ENCODE peak calls at places on chromosomes 5 and 9, in five cellular contexts. One of them, this sample, is unnamed.

GRCh38 chr9:19481971-19482404 is 73.2 kb downstream of the ACER2 start:
- DNase-seq in GM20000: no peak
- DNase-seq in PC-3: no peak
- DNase-seq in upper lobe of left lung: no peak
- DNase-seq in GM12865: no peak
- DNase-seq in this sample: no peak

GRCh38 chr5:31346896-31347557 is 153.5 kb downstream of the CDH6 start:
- DNase-seq in GM20000: no peak
- DNase-seq in GM12865: no peak
- DNase-seq in upper lobe of left lung: no peak
- DNase-seq in PC-3: no peak
- DNase-seq in this sample: no peak

GRCh38 chr9:123063896-123064295 is 30.4 kb downstream of the GPR21 start:
- DNase-seq in GM12865: no peak
- DNase-seq in GM20000: no peak
- DNase-seq in PC-3: no peak
- DNase-seq in upper lobe of left lung: no peak
- DNase-seq in this sample: no peak

GRCh38 chr9:82532504-82532903 is 530.4 kb downstream of the RASEF start:
- DNase-seq in GM20000: no peak
- DNase-seq in PC-3: peak
- DNase-seq in GM12865: no peak
- DNase-seq in upper lobe of left lung: no peak
- DNase-seq in this sample: no peak

GRCh38 chr5:143248822-143249579 is 154.5 kb downstream of the NR3C1 start:
- DNase-seq in GM12865: no peak
- DNase-seq in upper lobe of left lung: no peak
- DNase-seq in GM20000: no peak
- DNase-seq in PC-3: peak
- DNase-seq in this sample: no peak

GRCh38 chr5:93512799-93513198 is 68.2 kb downstream of the NR2F1-AS1 start:
- DNase-seq in GM12865: no peak
- DNase-seq in upper lobe of left lung: no peak
- DNase-seq in GM20000: no peak
- DNase-seq in PC-3: peak
- DNase-seq in this sample: no peak

GRCh38 chr5:105695916-105696315 is 1974.8 kb downstream of the EFNA5 start:
- DNase-seq in GM20000: no peak
- DNase-seq in upper lobe of left lung: no peak
- DNase-seq in PC-3: no peak
- DNase-seq in GM12865: no peak
- DNase-seq in this sample: no peak

GRCh38 chr5:123157797-123158528 is 68.9 kb downstream of the PRDM6 start:
- DNase-seq in upper lobe of left lung: no peak
- DNase-seq in GM12865: no peak
- DNase-seq in GM20000: no peak
- DNase-seq in PC-3: peak
- DNase-seq in this sample: no peak

GRCh38 chr5:176155882-176156497 is 82.2 kb upstream of the SIMC1 start:
- DNase-seq in GM12865: no peak
- DNase-seq in PC-3: peak
- DNase-seq in upper lobe of left lung: no peak
- DNase-seq in GM20000: no peak
- DNase-seq in this sample: no peak

GRCh38 chr5:53480474-53481353 is at the start of gene FST:
- DNase-seq in upper lobe of left lung: peak
- DNase-seq in GM20000: peak
- DNase-seq in PC-3: no peak
- DNase-seq in GM12865: no peak
- DNase-seq in this sample: peak

GRCh38 chr5:2119578-2119977 is 236.9 kb upstream of the IRX4 start:
- DNase-seq in PC-3: no peak
- DNase-seq in GM12865: no peak
- DNase-seq in upper lobe of left lung: no peak
- DNase-seq in GM20000: no peak
- DNase-seq in this sample: no peak

GRCh38 chr5:115579747-115580173 is 22.5 kb downstream of the TICAM2 start:
- DNase-seq in PC-3: peak
- DNase-seq in GM20000: peak
- DNase-seq in GM12865: peak
- DNase-seq in upper lobe of left lung: no peak
- DNase-seq in this sample: peak

GRCh38 chr9:69215774-69216482 is 41.9 kb downstream of the TJP2 start:
- DNase-seq in upper lobe of left lung: no peak
- DNase-seq in PC-3: no peak
- DNase-seq in GM12865: no peak
- DNase-seq in GM20000: no peak
- DNase-seq in this sample: no peak

GRCh38 chr5:32160228-32160627 is 13.9 kb downstream of the GOLPH3 start:
- DNase-seq in upper lobe of left lung: no peak
- DNase-seq in GM12865: no peak
- DNase-seq in GM20000: no peak
- DNase-seq in PC-3: no peak
- DNase-seq in this sample: no peak

GRCh38 chr9:37262410-37262809 is 142.0 kb downstream of the ZCCHC7 start:
- DNase-seq in GM12865: peak
- DNase-seq in upper lobe of left lung: no peak
- DNase-seq in PC-3: peak
- DNase-seq in GM20000: no peak
- DNase-seq in this sample: no peak

GRCh38 chr9:126149661-126150060 is 177.0 kb upstream of the MVB12B start:
- DNase-seq in GM12865: no peak
- DNase-seq in upper lobe of left lung: no peak
- DNase-seq in GM20000: no peak
- DNase-seq in PC-3: no peak
- DNase-seq in this sample: no peak

GRCh38 chr9:129008469-129008965 is 19.6 kb downstream of the SH3GLB2 start:
- DNase-seq in GM20000: no peak
- DNase-seq in upper lobe of left lung: no peak
- DNase-seq in GM12865: no peak
- DNase-seq in PC-3: no peak
- DNase-seq in this sample: no peak

GRCh38 chr9:129007766-129008468 is 20.2 kb downstream of the SH3GLB2 start:
- DNase-seq in PC-3: peak
- DNase-seq in GM12865: no peak
- DNase-seq in GM20000: no peak
- DNase-seq in upper lobe of left lung: peak
- DNase-seq in this sample: no peak

GRCh38 chr9:129005336-129005997 is 22.7 kb downstream of the SH3GLB2 start:
- DNase-seq in GM20000: no peak
- DNase-seq in PC-3: no peak
- DNase-seq in upper lobe of left lung: no peak
- DNase-seq in GM12865: no peak
- DNase-seq in this sample: no peak

GRCh38 chr9:129006328-129007034 is 21.6 kb downstream of the SH3GLB2 start:
- DNase-seq in upper lobe of left lung: peak
- DNase-seq in GM12865: peak
- DNase-seq in PC-3: peak
- DNase-seq in GM20000: peak
- DNase-seq in this sample: peak

DNA sequence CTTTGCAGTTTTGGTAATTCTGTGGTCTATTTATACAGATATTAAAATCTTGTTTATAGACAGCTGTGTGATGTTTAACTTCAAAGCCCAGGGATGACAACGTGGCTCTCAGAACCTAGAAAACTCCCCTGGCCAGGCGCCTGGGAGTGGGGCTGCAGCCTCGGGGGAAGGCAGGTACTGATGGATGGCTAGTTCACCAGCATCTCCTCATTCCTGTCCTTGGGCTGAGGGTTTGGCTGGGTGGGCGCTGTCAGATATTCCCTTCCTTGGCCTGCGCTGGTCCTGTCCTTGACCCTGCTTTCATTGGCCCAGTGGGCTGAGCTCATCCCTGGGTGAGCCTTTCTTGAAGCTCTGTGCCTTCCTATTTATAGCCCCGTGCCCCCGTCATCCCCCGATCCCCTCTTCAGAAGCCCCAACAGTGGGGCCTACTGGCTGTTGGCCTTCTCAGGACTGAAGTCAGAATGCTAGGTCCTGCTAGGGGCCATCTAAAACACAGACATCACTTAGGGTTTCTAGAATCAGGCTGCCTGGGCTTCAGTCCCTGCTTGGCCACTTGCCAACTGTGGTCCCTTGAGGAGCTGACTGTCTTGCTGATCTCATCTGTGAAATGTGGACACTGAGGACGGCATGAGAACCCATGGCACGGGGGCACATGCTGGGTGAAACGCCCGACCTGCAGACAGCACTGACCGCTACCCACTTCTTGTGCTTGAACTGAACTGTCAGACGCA is 20.9 kb downstream of the SH3GLB2 start:
- DNase-seq in PC-3: no peak
- DNase-seq in GM20000: no peak
- DNase-seq in upper lobe of left lung: no peak
- DNase-seq in GM12865: no peak
- DNase-seq in this sample: no peak
- TF ChIP-seq CTCF in PC-3: peak
- TF ChIP-seq CTCF in GM20000: no peak
- TF ChIP-seq CTCF in upper lobe of left lung: peak
- TF ChIP-seq CTCF in GM12865: no peak
- TF ChIP-seq CTCF in this sample: no peak

DNA sequence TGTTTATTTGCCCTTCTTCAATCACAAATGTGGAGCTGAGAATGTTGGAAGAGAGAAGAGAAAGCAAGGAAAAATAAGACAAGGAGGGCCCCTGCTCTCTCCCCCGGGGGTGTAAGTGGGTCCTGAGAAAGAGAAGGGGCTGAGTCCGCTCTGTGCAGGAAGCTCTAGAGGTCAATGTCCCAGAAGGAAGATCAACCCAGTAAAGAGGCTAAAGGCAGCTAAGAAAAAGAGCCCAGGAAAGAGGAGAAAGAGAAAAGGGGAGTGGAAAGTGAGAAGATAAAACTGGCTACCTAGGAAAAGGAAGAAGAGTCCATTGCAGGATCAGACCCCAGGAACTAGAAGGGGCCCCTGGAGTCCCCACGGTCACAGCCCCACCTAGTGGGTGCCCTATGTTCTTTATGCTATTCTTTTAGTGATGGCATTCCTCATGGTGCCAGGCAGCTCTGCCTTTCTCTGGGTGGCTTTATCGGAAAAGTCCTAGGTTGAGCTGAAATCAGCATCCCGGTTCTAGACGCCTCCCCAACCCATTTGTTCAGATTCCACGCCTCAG is 583.4 kb downstream of the ACTL7B start:
- DNase-seq in GM20000: peak
- DNase-seq in GM12865: peak
- DNase-seq in upper lobe of left lung: no peak
- DNase-seq in PC-3: peak
- DNase-seq in this sample: peak
- TF ChIP-seq CTCF in GM20000: peak
- TF ChIP-seq CTCF in GM12865: peak
- TF ChIP-seq CTCF in upper lobe of left lung: peak
- TF ChIP-seq CTCF in PC-3: peak
- TF ChIP-seq CTCF in this sample: no peak

DNA sequence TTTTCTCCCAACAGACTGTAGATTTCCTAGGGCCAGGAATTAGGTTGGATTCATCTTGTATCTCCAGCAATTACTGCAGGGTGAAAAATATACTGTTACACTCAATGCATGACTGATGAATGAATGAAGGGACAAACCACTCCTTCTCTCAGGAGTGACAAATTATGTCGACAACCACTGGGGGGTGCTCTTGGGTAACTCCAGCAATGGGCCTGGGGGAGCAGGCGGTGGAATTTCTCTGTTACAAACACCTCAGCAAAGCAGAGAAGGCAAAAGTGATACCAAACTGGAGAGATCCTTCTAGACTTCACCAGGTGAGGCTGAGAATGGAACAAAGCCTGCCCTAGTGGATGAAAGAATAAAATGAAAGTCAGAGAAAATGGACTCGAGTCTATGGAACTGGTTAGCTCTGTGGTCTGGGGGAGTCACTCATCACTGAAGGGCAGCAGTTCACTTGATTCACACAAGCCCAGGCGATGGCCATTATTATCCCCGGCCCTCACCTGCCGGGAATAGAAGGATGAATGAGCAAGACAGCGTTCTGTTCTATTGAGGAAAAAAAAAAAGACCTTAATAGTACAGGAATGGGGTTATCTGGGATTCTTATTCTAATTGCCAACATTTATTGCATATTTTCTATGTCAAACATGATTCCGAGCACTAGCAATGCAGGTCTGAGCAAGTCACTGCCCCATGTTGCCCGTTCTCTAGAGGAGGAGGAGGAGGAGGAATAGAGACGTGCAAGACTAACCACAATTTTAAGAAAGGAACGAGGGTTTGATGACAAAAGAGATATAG is 341.1 kb downstream of the ASTN2 start:
- DNase-seq in GM12865: peak
- DNase-seq in PC-3: peak
- DNase-seq in GM20000: peak
- DNase-seq in upper lobe of left lung: no peak
- DNase-seq in this sample: peak
- TF ChIP-seq CTCF in GM12865: peak
- TF ChIP-seq CTCF in PC-3: peak
- TF ChIP-seq CTCF in GM20000: peak
- TF ChIP-seq CTCF in upper lobe of left lung: no peak
- TF ChIP-seq CTCF in this sample: peak

GRCh38 chr9:127232833-127233549 is 31.6 kb upstream of the GARNL3 start:
- DNase-seq in GM12865: no peak
- DNase-seq in GM20000: no peak
- DNase-seq in PC-3: no peak
- DNase-seq in upper lobe of left lung: no peak
- DNase-seq in this sample: no peak
- TF ChIP-seq CTCF in GM12865: no peak
- TF ChIP-seq CTCF in GM20000: no peak
- TF ChIP-seq CTCF in PC-3: no peak
- TF ChIP-seq CTCF in upper lobe of left lung: no peak
- TF ChIP-seq CTCF in this sample: no peak

GRCh38 chr5:178207917-178208280 is 3.6 kb downstream of the HNRNPAB start:
- DNase-seq in PC-3: no peak
- DNase-seq in upper lobe of left lung: no peak
- DNase-seq in GM12865: no peak
- DNase-seq in GM20000: no peak
- DNase-seq in this sample: no peak

GRCh38 chr5:178209334-178210072 is 5.2 kb downstream of the HNRNPAB start:
- DNase-seq in upper lobe of left lung: no peak
- DNase-seq in GM20000: no peak
- DNase-seq in PC-3: no peak
- DNase-seq in GM12865: no peak
- DNase-seq in this sample: no peak

GRCh38 chr5:178207183-178207916 is 3.0 kb downstream of the HNRNPAB start:
- DNase-seq in upper lobe of left lung: no peak
- DNase-seq in GM20000: no peak
- DNase-seq in GM12865: no peak
- DNase-seq in PC-3: peak
- DNase-seq in this sample: no peak

GRCh38 chr5:178210073-178210526 is 5.8 kb downstream of the HNRNPAB start:
- DNase-seq in GM20000: no peak
- DNase-seq in upper lobe of left lung: no peak
- DNase-seq in PC-3: no peak
- DNase-seq in GM12865: no peak
- DNase-seq in this sample: no peak

GRCh38 chr5:178208540-178209227 is 4.4 kb downstream of the HNRNPAB start:
- DNase-seq in PC-3: no peak
- DNase-seq in GM12865: no peak
- DNase-seq in GM20000: no peak
- DNase-seq in upper lobe of left lung: no peak
- DNase-seq in this sample: no peak
- TF ChIP-seq CTCF in PC-3: peak
- TF ChIP-seq CTCF in GM12865: peak
- TF ChIP-seq CTCF in GM20000: no peak
- TF ChIP-seq CTCF in upper lobe of left lung: no peak
- TF ChIP-seq CTCF in this sample: no peak

GRCh38 chr5:60959156-60959555 is 14.2 kb downstream of the NDUFAF2 start:
- DNase-seq in upper lobe of left lung: no peak
- DNase-seq in GM12865: peak
- DNase-seq in GM20000: no peak
- DNase-seq in PC-3: peak
- DNase-seq in this sample: no peak
- TF ChIP-seq CTCF in upper lobe of left lung: no peak
- TF ChIP-seq CTCF in GM12865: peak
- TF ChIP-seq CTCF in GM20000: no peak
- TF ChIP-seq CTCF in PC-3: peak
- TF ChIP-seq CTCF in this sample: no peak